ENCODE peak calls at places on chromosomes 1 and 21, in six cellular contexts. Z is mesenchymal stem cell, O is GM23248, K is fibroblast of lung, M is HepG2, B is neuronal stem cell. U is an unnamed sample. For H3K9me3, the result is how much of the 10 kb centered on the place peaks cover.

GRCh38 chr21:36684957-36685714 is 13.8 kb upstream of the SIM2 start:
- DNase-seq in Z (no peak), O (no peak), K (no peak), M (no peak), B (no peak), U (no peak)

GRCh38 chr1:101605878-101606277 is 369.1 kb downstream of the S1PR1 start:
- DNase-seq in Z (no peak), O (no peak), K (peak), M (no peak), B (no peak), U (no peak)

GRCh38 chr1:182641561-182641960 is 37.4 kb upstream of the RGS16 start:
- DNase-seq in Z (no peak), O (no peak), K (no peak), M (no peak), B (no peak), U (no peak)

GRCh38 chr1:188128761-188129160 is 1300.0 kb downstream of the PLA2G4A start:
- DNase-seq in Z (peak), O (peak), K (no peak), M (no peak), B (no peak), U (peak)

GRCh38 chr1:192559115-192560006 is 16.2 kb upstream of the RGS1 start:
- DNase-seq in Z (peak), O (peak), K (peak), M (no peak), B (no peak), U (peak)

GRCh38 chr1:66553846-66554245 is 19.9 kb downstream of the SGIP1 start:
- DNase-seq in Z (peak), O (peak), K (peak), M (no peak), B (no peak), U (no peak)

GRCh38 chr1:173527151-173527826 is 50.2 kb downstream of the PRDX6 start:
- DNase-seq in Z (peak), O (no peak), K (no peak), M (no peak), B (no peak), U (peak)

GRCh38 chr1:4175566-4176405 is 275.7 kb upstream of the C1orf174 start:
- DNase-seq in Z (no peak), O (no peak), K (no peak), M (no peak), B (no peak), U (no peak)

GRCh38 chr1:155064109-155064812 is 721 bp downstream of the EFNA4 start:
- DNase-seq in Z (peak), O (peak), K (peak), M (peak), B (peak), U (peak)

GRCh38 chr21:27397578-27397977 is 430.7 kb upstream of the ADAMTS5 start:
- DNase-seq in Z (no peak), O (no peak), K (no peak), M (no peak), B (no peak), U (no peak)

GRCh38 chr21:43985690-43986251 is 26.3 kb upstream of the TRAPPC10 start:
- DNase-seq in Z (no peak), O (no peak), K (no peak), M (no peak), B (no peak), U (no peak)

GRCh38 chr1:5119496-5120234 is 465.3 kb downstream of the AJAP1 start:
- DNase-seq in Z (no peak), O (no peak), K (no peak), M (no peak), B (no peak), U (no peak)

GRCh38 chr1:241611063-241611462 is 29.1 kb downstream of the CHML start:
- DNase-seq in Z (peak), O (peak), K (peak), M (peak), B (peak), U (peak)

GRCh38 chr21:42395302-42395701 is 550 bp downstream of the TMPRSS3 start:
- DNase-seq in Z (no peak), O (no peak), K (no peak), M (no peak), B (no peak), U (no peak)

GRCh38 chr1:65247419-65248359 is 61.7 kb upstream of the DNAJC6 start:
- DNase-seq in Z (peak), O (peak), K (peak), M (no peak), B (no peak), U (peak)

GRCh38 chr1:115192200-115192767 is 103.0 kb upstream of the TSPAN2 start:
- DNase-seq in Z (no peak), O (peak), K (peak), M (no peak), B (no peak), U (no peak)

GRCh38 chr1:116503535-116504307 is 67.1 kb downstream of the CD58 start:
- DNase-seq in Z (no peak), O (no peak), K (peak), M (no peak), B (no peak), U (no peak)

GRCh38 chr1:19643602-19644419 is at the start of gene NBL1:
- DNase-seq in Z (peak), O (peak), K (peak), M (no peak), B (no peak), U (peak)

GRCh38 chr1:51290489-51290847 is 39.9 kb downstream of the TTC39A start:
- DNase-seq in Z (no peak), O (no peak), K (no peak), M (no peak), B (no peak), U (no peak)

GRCh38 chr1:2432519-2432918 is 20.2 kb upstream of the PEX10 start:
- DNase-seq in Z (no peak), O (no peak), K (no peak), M (no peak), B (no peak), U (no peak)

GRCh38 chr1:84855947-84856660 is 36.9 kb downstream of the LPAR3 start:
- DNase-seq in Z (no peak), O (no peak), K (no peak), M (no peak), B (no peak), U (no peak)

GRCh38 chr1:53535846-53536245 is 76.6 kb downstream of the DMRTB1 start:
- DNase-seq in Z (no peak), O (peak), K (peak), M (no peak), B (no peak), U (peak)

GRCh38 chr1:51558375-51558924 is 39.4 kb upstream of the EPS15 start:
- DNase-seq in Z (no peak), O (peak), K (peak), M (no peak), B (no peak), U (peak)

GRCh38 chr1:39213511-39214002 is 9.1 kb downstream of the MACF1 start:
- DNase-seq in Z (peak), O (peak), K (peak), M (no peak), B (no peak), U (peak)

GRCh38 chr1:20932437-20932977 is 145.4 kb upstream of the HP1BP3 start:
- DNase-seq in Z (no peak), O (no peak), K (no peak), M (no peak), B (no peak), U (no peak)

GRCh38 chr21:17798796-17799195 is 20.4 kb downstream of the C21orf91 start:
- DNase-seq in Z (no peak), O (no peak), K (peak), M (no peak), B (no peak), U (no peak)
- H3K4me3 ChIP-seq in Z (no peak), O (no peak), K (no peak), M (no peak), B (no peak), U (no peak)

DNA sequence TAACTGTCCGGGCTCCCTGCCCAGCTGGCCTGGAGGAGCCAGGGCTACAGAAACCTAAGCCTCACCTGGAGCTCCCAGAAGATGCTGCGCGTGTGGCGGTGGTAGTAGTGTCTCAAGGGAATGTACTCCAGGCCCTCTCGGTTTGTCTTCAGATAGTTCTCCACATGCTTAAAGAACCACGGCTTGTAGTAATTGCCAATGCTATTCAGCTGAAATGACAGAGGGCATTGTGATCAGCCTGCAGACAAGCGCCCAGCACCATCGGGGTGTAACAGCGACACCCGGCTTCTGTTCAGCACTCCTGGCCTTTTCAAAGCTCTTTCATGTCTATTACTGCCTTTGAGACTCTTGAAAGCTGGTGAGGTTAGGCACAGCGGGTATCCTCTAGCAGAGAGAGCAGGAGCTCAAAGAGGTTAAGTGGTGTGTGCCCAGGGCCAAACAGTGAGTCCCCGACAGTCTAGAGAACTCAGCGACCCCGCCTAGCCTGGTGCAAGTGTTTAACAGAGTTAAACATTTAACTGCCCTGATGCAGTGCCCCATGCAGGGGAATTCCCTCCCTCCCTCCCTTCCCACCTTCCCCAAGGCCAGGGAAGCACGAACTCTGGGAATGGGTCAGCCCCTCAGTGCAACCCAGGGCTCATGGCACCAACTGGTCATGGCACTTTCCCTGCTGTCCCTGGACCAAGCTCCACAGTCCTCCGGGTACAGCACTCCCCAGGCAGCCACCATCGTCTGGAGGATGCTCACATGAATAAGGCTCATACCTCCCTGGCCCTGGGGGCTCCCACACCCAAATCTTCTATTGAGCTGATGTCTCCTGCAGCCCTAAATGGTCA is 21.5 kb downstream of the DHCR24 start:
- DNase-seq in Z (no peak), O (no peak), K (no peak), M (peak), B (no peak), U (no peak)
- H3K9ac ChIP-seq in Z (no peak), O (no peak), K (no peak), M (peak), B (no peak), U (no peak)

DNA sequence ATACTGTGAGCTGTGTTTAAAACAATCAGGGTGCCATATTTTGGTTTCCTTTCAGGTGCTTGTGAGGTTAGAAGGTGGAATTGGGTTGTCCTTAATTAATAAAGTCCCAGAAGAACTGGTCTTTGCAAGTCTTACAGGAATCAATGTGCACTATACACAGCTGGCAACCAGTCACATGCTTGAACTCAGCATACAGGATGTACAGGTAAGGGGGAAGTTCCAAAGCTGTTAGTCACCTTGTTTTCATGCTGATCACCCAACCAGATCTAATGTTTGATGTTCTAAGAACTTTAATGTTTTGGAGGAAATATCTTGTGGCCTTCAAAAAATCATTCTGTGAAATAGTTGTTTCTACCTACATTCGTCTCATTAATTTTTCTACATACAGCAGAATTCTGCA is 156.3 kb downstream of the VPS13D start:
- DNase-seq in Z (no peak), O (no peak), K (peak), M (peak), B (no peak), U (no peak)
- H3K9me3 ChIP-seq in Z (half or more), O (under half), K (under half), M (under half), B (under half), U (under half)

DNA sequence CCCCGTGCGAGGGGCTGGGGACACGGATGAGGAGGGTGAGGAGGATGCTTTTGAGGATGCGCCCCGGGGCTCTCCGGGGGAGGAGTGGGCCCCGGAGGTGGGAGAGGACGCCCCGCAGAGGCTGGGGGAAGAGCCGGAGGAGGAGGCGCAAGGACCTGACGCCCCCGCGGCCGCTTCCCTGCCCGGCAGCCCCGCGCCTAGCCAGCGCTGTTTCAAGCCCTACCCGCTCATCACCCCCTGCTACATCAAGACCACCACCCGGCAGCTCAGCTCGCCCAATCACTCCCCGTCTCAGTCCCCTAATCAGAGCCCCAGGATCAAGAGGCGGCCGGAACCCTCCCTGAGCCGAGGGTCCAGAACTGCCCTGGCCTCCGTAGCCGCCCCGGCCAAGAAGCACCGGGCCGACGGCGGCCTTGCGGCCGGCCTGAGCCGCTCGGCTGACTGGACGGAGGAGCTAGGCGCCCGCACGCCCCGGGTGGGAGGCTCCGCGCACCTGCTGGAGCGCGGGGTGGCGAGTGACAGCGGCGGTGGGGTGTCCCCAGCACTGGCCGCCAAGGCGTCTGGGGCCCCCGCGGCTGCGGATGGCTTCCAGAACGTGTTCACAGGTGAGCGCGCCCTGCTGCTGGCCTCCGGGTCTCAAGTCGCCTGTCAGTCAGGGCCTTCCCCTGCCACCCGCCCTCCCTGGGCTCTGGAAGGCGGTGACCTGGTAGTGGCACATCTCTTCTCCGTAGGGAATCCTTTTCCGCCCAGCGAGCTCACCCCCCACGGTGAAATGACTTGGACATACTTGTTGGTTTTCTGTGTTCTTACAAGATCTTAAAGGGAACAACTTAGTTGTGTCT is 1.7 kb downstream of the FMN2 start:
- DNase-seq in Z (peak), O (peak), K (peak), M (no peak), B (peak), U (peak)
- H3K4me3 ChIP-seq in Z (peak), O (peak), K (peak), M (no peak), B (peak), U (peak)

DNA sequence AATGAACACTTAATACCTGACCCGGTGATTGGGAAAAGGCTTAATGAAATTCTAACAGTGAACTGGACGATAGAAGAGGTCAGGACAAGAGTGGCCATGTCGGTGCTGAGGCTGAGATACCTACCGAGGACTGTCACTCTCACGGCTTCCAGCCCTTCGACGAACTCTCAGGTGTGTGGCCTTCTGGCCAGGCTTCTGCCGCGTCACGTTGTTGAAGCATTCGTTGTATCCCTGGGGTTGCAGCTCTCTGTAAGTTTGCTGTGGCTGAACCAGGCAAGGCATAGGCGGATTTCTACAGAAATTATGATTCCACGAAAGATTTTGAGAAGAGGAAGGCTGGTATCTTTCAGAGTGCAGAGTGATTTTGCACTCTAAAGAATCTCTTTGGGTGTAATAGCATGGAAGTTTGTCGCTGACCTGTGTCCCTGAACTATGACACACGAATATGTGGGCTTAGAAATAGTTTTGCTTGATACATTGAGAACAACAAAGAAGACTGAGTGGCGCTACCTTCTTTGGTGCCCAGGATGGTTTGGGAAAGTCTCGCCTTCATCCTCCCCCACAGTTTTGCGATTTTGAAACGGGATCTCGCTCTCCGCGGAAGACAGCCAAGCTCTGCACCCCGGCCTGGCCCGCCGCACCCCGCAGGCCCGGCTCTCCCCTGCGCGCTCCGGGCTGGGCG is 403 bp upstream of the EPHX4 start:
- DNase-seq in Z (peak), O (no peak), K (no peak), M (no peak), B (no peak), U (no peak)
- H3K9ac ChIP-seq in Z (peak), O (no peak), K (peak), M (no peak), B (peak), U (no peak)

DNA sequence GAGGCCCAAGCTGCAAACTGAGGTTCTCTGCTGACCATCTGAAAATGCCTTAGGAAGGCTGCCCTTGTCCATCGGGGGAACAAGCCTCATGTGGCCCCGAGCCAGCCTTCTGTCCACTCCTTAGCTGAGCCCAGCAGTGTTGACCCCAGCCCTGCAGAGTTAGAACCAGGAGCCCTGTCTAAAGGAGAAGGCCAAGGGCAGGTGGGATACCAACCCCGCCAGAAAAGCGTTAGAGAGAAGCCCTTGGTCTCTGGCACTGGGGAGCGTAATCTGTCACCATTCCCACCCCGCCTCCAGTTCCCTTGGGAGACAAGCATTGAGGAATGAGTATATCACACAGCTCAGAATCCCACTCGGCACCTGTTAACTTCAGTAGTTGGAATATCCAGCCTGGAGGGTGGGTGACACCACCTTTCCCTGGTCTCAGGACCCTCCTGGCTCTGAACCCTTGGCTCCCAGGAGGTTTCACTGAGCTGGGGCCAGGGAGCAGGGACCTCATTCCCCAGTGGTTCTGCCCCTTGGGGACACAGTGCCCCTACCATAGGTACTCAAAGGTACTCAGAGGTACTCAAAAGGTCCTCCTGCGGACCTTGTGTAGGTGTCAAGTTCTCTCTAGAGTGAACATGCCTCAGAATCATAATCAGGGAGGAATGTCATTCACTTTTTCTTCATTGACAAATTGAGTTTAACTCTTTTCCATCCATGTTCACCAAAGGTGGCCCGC is 16.4 kb downstream of the ETS2 start:
- DNase-seq in Z (no peak), O (no peak), K (no peak), M (no peak), B (no peak), U (no peak)
- H3K9me3 ChIP-seq in Z (under half), O (under half), K (under half), M (under half), B (under half), U (under half)

DNA sequence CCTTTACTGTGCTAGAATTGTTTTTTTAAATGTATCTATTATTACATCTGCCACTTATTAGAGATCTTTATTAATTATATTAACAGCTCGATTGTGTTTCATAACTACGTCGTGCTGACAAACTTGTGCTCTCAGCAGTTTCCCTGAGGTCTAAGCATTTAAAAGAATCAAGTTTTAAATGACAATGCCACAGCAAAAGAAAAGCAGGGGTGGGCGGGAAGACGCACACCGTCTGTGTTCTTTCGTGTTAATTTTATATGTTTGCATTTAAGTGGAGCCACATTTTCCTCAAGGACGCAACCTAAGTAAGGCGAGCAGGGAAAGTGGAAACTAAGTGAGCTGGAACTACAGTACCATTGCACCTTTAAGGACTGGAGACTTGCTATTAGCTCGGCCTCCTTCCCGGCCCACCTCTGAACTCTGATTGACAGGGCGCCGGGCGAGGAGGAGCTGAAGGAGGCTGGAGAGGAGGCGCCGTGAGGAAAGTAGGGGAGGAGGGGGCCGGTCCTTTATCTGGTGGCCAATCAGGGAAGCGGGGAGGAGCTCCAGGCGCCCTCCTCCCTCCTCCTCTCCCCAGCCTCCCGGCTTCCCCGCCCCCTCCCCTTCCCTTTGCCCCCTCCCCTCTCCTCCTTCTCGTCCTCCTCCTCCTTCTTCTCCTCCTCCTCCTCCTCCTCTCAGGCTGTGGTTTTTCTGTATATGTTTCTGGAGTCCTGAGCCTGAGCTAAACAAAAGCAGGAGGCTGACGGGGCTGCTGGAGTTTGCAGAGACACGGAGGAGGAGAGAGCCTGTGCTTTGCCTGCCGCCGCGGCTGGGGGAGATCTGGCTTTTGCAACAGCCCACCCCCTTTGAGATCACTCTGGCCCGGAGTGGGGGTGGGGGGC is at the start of gene PBX1:
- DNase-seq in Z (peak), O (peak), K (peak), M (peak), B (peak), U (peak)
- H3K4me3 ChIP-seq in Z (peak), O (peak), K (peak), M (peak), B (peak), U (peak)

U was measured in adipocyte.